ENCODE peak calls at places on chromosomes 6 and 20, in six cellular contexts. H is neural progenitor cell, T is neuronal stem cell, V is H9, G is hepatocyte, K is mesendoderm. U is an unnamed sample.

GRCh38 chr6:127516676-127517273 is 2.4 kb downstream of the MTCL3 start:
- DNase-seq in H (peak), T (peak), V (peak), G (peak), K (peak), U (peak)

GRCh38 chr6:72941751-72942150 is 283.5 kb downstream of the KHDC1L start:
- DNase-seq in H (no peak), T (no peak), V (no peak), G (no peak), K (no peak), U (no peak)

GRCh38 chr6:41565701-41566100 is 19.5 kb downstream of the FOXP4 start:
- DNase-seq in H (no peak), T (no peak), V (no peak), G (no peak), K (no peak), U (no peak)

GRCh38 chr6:4358414-4359107 is 223.2 kb upstream of the ECI2 start:
- DNase-seq in H (peak), T (peak), V (peak), G (peak), K (peak), U (peak)

GRCh38 chr6:148272084-148272483 is 70.6 kb upstream of the SASH1 start:
- DNase-seq in H (no peak), T (no peak), V (no peak), G (peak), K (peak), U (no peak)

GRCh38 chr6:146894624-146895023 is 295.9 kb downstream of the ADGB start:
- DNase-seq in H (no peak), T (no peak), V (no peak), G (no peak), K (no peak), U (no peak)

GRCh38 chr20:63347950-63348827 is 13.0 kb downstream of the CHRNA4 start:
- DNase-seq in H (no peak), T (no peak), V (no peak), G (no peak), K (no peak), U (no peak)

GRCh38 chr6:162856885-162857284 is 129.1 kb downstream of the PACRG start:
- DNase-seq in H (peak), T (peak), V (peak), G (peak), K (peak), U (peak)

GRCh38 chr6:110492584-110492983 is 16.2 kb upstream of the SLC22A16 start:
- DNase-seq in H (no peak), T (no peak), V (no peak), G (no peak), K (peak), U (no peak)

GRCh38 chr6:85764844-85765243 is 122.2 kb upstream of the SYNCRIP start:
- DNase-seq in H (no peak), T (no peak), V (no peak), G (no peak), K (no peak), U (peak)

GRCh38 chr20:20393207-20393606 is 25.3 kb downstream of the INSM1 start:
- DNase-seq in H (no peak), T (no peak), V (no peak), G (no peak), K (no peak), U (no peak)

GRCh38 chr6:94300424-94301144 is 881.2 kb upstream of the EPHA7 start:
- DNase-seq in H (no peak), T (no peak), V (no peak), G (no peak), K (no peak), U (no peak)

GRCh38 chr20:15317546-15318242 is 980.3 kb upstream of the FLRT3 start:
- DNase-seq in H (no peak), T (no peak), V (no peak), G (no peak), K (no peak), U (no peak)

GRCh38 chr20:39356913-39357312 is 394.8 kb downstream of the DHX35 start:
- DNase-seq in H (no peak), T (no peak), V (no peak), G (no peak), K (no peak), U (no peak)

GRCh38 chr6:144286503-144287393 is 1.6 kb downstream of the UTRN start:
- DNase-seq in H (peak), T (peak), V (peak), G (peak), K (peak), U (peak)

GRCh38 chr20:63657260-63657936 is 714 bp upstream of the RTEL1 start:
- DNase-seq in H (no peak), T (no peak), V (no peak), G (no peak), K (no peak), U (no peak)

GRCh38 chr6:125485757-125486156 is 184.0 kb upstream of the HDDC2 start:
- DNase-seq in H (no peak), T (no peak), V (no peak), G (no peak), K (no peak), U (no peak)

GRCh38 chr20:38208088-38208487 is 43.0 kb upstream of the TGM2 start:
- DNase-seq in H (no peak), T (no peak), V (no peak), G (no peak), K (no peak), U (no peak)

GRCh38 chr6:22017272-22017671 is 279.6 kb downstream of the PRL start:
- DNase-seq in H (no peak), T (no peak), V (no peak), G (no peak), K (no peak), U (no peak)
- H3K4me2 ChIP-seq in H (no peak), T (no peak), V (no peak), G (no peak), K (no peak), U (no peak)

DNA sequence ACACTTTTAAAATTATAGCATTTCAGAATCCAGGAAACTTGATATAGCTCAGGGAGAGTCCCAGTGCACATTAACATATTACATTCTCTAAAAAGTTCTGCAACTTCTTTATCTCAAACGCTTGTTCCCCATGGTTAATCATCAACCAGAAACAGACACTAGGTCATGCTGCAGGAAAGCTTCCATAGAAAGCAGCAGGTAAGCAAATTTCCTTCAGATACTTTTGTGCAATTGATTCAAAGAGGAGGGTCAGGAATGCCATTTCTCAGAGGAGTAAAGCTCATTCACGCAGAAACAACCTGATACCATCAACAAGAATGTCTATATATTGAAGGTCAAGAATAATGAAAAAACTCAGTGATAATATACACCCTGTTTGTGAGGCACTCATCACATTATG is 95.4 kb downstream of the LY86 start:
- DNase-seq in H (no peak), T (no peak), V (no peak), G (peak), K (no peak), U (peak)
- H3K4me2 ChIP-seq in H (no peak), T (no peak), V (no peak), G (peak), K (no peak), U (peak)

DNA sequence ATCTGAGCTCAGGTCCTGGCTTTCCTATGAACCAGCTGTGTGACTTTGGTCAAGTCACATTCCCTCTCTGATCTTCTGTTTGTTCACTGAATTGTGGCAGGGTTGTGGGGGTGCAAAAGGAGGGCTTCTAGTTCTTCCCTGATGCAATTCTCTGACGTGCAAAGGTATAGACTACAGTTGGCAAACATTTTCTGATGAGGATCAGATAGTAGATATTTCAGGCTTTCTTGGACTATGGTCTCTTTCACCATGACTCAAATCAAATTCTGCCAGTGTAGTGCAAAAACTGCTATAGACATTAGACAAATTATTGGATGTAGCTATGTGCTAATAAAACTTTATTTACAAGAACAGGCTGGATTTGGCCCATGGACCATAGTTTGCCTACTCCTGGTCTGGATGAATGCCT is 44.8 kb downstream of the ATXN1 start:
- DNase-seq in H (no peak), T (no peak), V (no peak), G (no peak), K (no peak), U (peak)
- H3K4me2 ChIP-seq in H (no peak), T (no peak), V (no peak), G (no peak), K (no peak), U (no peak)

GRCh38 chr20:34940126-34940525 is 15.5 kb downstream of the GSS start:
- DNase-seq in H (no peak), T (no peak), V (no peak), G (no peak), K (no peak), U (no peak)

GRCh38 chr20:34938466-34939163 is 17.0 kb downstream of the GSS start:
- DNase-seq in H (no peak), T (no peak), V (no peak), G (no peak), K (no peak), U (no peak)

GRCh38 chr20:34942301-34942700 is 13.3 kb downstream of the GSS start:
- DNase-seq in H (no peak), T (no peak), V (no peak), G (no peak), K (no peak), U (no peak)

GRCh38 chr20:34943808-34944568 is 11.6 kb downstream of the GSS start:
- DNase-seq in H (no peak), T (no peak), V (no peak), G (no peak), K (no peak), U (no peak)

GRCh38 chr20:34941224-34941623 is 14.4 kb downstream of the GSS start:
- DNase-seq in H (no peak), T (no peak), V (no peak), G (no peak), K (no peak), U (no peak)
- H3K4me2 ChIP-seq in H (no peak), T (no peak), V (no peak), G (no peak), K (no peak), U (no peak)

DNA sequence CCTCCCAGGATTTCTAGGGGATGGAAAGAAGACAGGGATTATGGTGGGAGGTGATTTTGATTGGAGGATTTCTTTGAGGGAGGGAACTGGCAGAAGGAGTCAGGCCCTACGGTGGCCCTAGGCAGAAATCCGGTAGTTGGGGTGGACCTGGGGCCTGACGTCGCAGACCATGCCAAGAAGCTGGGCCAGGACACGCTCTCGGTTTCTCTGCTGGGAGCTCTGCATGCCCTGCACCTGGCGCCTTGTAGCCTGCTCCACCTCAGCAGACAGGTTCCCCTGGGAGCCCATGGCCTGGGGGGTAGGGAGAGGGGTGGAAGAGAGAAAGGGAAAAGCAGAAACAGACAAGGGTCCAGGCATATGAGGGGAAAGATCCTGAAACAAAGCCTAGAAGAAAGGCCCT is 1.1 kb downstream of the ATP6V1G2 start:
- DNase-seq in H (no peak), T (no peak), V (no peak), G (no peak), K (no peak), U (no peak)
- H3K4me2 ChIP-seq in H (no peak), T (no peak), V (peak), G (no peak), K (no peak), U (no peak)

GRCh38 chr20:62149532-62150235 is 6.1 kb downstream of the SS18L1 start:
- DNase-seq in H (peak), T (no peak), V (peak), G (no peak), K (peak), U (peak)
- H3K4me2 ChIP-seq in H (no peak), T (no peak), V (no peak), G (no peak), K (no peak), U (peak)

DNA sequence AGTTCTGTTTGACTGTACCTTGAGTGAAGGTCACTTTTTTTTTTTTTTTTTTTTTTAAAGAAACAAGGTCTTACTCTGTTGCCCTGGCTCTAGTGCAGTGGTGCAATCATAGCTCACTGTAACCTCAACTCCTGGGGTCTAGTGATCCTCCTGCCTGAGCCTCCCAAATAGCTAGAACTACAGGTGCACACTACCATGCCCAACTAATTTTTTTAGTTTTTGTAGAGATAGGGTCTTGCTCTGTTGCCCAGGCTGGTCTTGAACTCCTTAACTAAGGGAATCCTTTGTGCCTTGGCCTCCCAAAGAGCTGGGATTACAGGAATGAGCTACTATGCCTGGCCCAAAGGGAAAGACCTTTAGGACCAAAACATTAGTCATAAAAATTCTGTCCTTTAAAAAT is 413.7 kb downstream of the CDKAL1 start:
- DNase-seq in H (no peak), T (no peak), V (no peak), G (no peak), K (no peak), U (no peak)
- H3K4me2 ChIP-seq in H (no peak), T (no peak), V (no peak), G (no peak), K (no peak), U (no peak)

GRCh38 chr6:168070804-168071203 is 8.2 kb downstream of the FRMD1 start:
- DNase-seq in H (no peak), T (no peak), V (no peak), G (no peak), K (no peak), U (no peak)

GRCh38 chr6:168071620-168072019 is 7.4 kb downstream of the FRMD1 start:
- DNase-seq in H (no peak), T (no peak), V (peak), G (no peak), K (peak), U (peak)

GRCh38 chr6:168073937-168074730 is 4.9 kb downstream of the FRMD1 start:
- DNase-seq in H (no peak), T (no peak), V (no peak), G (no peak), K (no peak), U (no peak)

GRCh38 chr6:168072266-168072665 is 6.7 kb downstream of the FRMD1 start:
- DNase-seq in H (no peak), T (no peak), V (no peak), G (no peak), K (no peak), U (no peak)

DNA sequence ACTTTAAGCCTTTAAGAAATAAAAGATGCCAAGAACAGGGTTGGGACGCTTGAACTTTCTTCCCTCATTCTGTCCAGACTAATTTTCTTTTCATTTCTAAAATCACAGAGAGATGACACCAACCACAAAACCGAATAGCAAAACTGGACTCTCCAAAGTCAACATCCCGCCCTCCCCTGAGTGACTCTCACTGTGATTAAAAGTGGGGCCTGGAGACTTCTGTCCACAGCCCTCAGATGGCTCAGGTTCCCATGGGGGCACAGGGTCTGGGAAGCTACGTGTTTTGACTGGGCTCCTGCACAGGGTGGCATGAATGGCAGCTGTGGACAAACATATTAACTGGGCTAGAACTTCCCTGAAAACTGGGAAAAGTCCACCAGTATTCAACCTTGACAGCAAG is 6.3 kb downstream of the FRMD1 start:
- DNase-seq in H (no peak), T (no peak), V (no peak), G (no peak), K (no peak), U (no peak)
- H3K4me2 ChIP-seq in H (no peak), T (no peak), V (no peak), G (no peak), K (no peak), U (no peak)